ENCODE peak calls at places on chromosomes 13 and 19, in seven cellular contexts. One of them, this sample, is unnamed.

GRCh38 chr13:23512762-23513395 is 57.3 kb upstream of the TNFRSF19 start:
- DNase-seq in body of pancreas: no peak
- DNase-seq in CD8-positive, alpha-beta T cell: no peak
- DNase-seq in cardiac fibroblast: no peak
- DNase-seq in GM12864: no peak
- DNase-seq in hepatocyte: no peak
- DNase-seq in GM12878: no peak
- DNase-seq in this sample: no peak

GRCh38 chr13:89584058-89584457 is 1763.4 kb upstream of the MIR17HG start:
- DNase-seq in cardiac fibroblast: no peak
- DNase-seq in GM12864: no peak
- DNase-seq in CD8-positive, alpha-beta T cell: no peak
- DNase-seq in hepatocyte: no peak
- DNase-seq in body of pancreas: no peak
- DNase-seq in GM12878: no peak
- DNase-seq in this sample: no peak

GRCh38 chr13:34762312-34762711 is 179.8 kb upstream of the NBEA start:
- DNase-seq in cardiac fibroblast: no peak
- DNase-seq in GM12864: no peak
- DNase-seq in CD8-positive, alpha-beta T cell: no peak
- DNase-seq in hepatocyte: peak
- DNase-seq in body of pancreas: no peak
- DNase-seq in GM12878: no peak
- DNase-seq in this sample: no peak

GRCh38 chr19:19615086-19615485 is 3.4 kb downstream of the PBX4 start:
- DNase-seq in hepatocyte: no peak
- DNase-seq in GM12878: no peak
- DNase-seq in CD8-positive, alpha-beta T cell: peak
- DNase-seq in cardiac fibroblast: peak
- DNase-seq in body of pancreas: no peak
- DNase-seq in GM12864: no peak
- DNase-seq in this sample: no peak

GRCh38 chr19:29448046-29448445 is 77.7 kb upstream of the VSTM2B start:
- DNase-seq in GM12878: no peak
- DNase-seq in CD8-positive, alpha-beta T cell: no peak
- DNase-seq in cardiac fibroblast: no peak
- DNase-seq in body of pancreas: no peak
- DNase-seq in GM12864: no peak
- DNase-seq in hepatocyte: no peak
- DNase-seq in this sample: no peak

GRCh38 chr19:5896365-5897076 is 7.1 kb downstream of the NDUFA11 start:
- DNase-seq in GM12864: no peak
- DNase-seq in body of pancreas: no peak
- DNase-seq in GM12878: no peak
- DNase-seq in CD8-positive, alpha-beta T cell: no peak
- DNase-seq in cardiac fibroblast: no peak
- DNase-seq in hepatocyte: no peak
- DNase-seq in this sample: no peak

GRCh38 chr19:50480281-50481111 is 3.8 kb upstream of the GARIN5A start:
- DNase-seq in body of pancreas: no peak
- DNase-seq in CD8-positive, alpha-beta T cell: no peak
- DNase-seq in GM12864: no peak
- DNase-seq in GM12878: no peak
- DNase-seq in cardiac fibroblast: no peak
- DNase-seq in hepatocyte: no peak
- DNase-seq in this sample: no peak

GRCh38 chr13:86002921-86003488 is 203.8 kb upstream of the SLITRK6 start:
- DNase-seq in GM12864: no peak
- DNase-seq in cardiac fibroblast: no peak
- DNase-seq in body of pancreas: no peak
- DNase-seq in GM12878: no peak
- DNase-seq in CD8-positive, alpha-beta T cell: no peak
- DNase-seq in hepatocyte: no peak
- DNase-seq in this sample: no peak

GRCh38 chr19:54526972-54527371 is 24.3 kb downstream of the LAIR2 start:
- DNase-seq in cardiac fibroblast: no peak
- DNase-seq in CD8-positive, alpha-beta T cell: no peak
- DNase-seq in GM12878: no peak
- DNase-seq in body of pancreas: no peak
- DNase-seq in GM12864: no peak
- DNase-seq in hepatocyte: no peak
- DNase-seq in this sample: no peak

GRCh38 chr19:39046037-39046821 is 13.9 kb upstream of the FBXO27 start:
- DNase-seq in CD8-positive, alpha-beta T cell: no peak
- DNase-seq in cardiac fibroblast: peak
- DNase-seq in hepatocyte: peak
- DNase-seq in body of pancreas: no peak
- DNase-seq in GM12864: no peak
- DNase-seq in GM12878: no peak
- DNase-seq in this sample: no peak

GRCh38 chr19:3034845-3035541 is 5.9 kb upstream of the TLE2 start:
- DNase-seq in GM12878: peak
- DNase-seq in body of pancreas: no peak
- DNase-seq in CD8-positive, alpha-beta T cell: peak
- DNase-seq in cardiac fibroblast: peak
- DNase-seq in hepatocyte: peak
- DNase-seq in GM12864: no peak
- DNase-seq in this sample: no peak

GRCh38 chr19:5143471-5144411 is 174.8 kb downstream of the KDM4B start:
- DNase-seq in body of pancreas: no peak
- DNase-seq in GM12864: no peak
- DNase-seq in hepatocyte: no peak
- DNase-seq in cardiac fibroblast: no peak
- DNase-seq in CD8-positive, alpha-beta T cell: peak
- DNase-seq in GM12878: no peak
- DNase-seq in this sample: no peak

GRCh38 chr19:1211494-1212234 is 6.1 kb downstream of the STK11 start:
- DNase-seq in body of pancreas: peak
- DNase-seq in CD8-positive, alpha-beta T cell: no peak
- DNase-seq in hepatocyte: no peak
- DNase-seq in cardiac fibroblast: no peak
- DNase-seq in GM12878: no peak
- DNase-seq in GM12864: no peak
- DNase-seq in this sample: no peak

DNA sequence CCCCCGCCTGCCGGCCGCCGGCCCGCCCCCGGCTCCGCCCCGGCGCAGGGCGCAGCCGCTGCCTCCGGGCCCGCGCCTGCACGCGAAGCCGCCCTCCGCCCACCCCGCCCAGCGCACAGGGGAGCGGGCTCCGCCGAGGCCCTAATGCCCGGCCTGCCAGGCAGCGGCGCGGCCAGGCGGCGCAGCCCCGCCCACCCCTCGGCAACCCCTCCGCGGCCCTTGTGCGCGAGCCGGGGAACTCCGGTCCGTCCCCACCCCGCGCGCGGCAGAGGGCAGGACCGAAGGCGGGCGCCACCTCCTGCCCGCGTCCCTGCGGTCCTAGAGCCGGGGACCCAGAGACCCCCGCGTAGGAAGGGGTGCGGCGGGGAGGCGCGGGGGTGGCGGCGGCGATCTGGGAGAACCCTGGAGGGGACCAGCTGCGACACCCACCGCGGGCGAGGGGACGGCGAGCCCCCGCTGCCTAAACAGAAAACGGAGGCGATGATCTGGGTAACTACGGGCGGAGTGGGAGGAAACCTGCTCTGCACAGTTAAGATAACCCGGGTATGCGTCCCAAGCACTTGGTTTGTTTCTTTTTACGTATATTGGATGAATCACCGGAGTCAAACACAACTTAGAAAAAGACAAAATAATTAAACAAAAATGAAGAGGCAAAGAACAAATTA is 351 bp upstream of the USP12 start:
- DNase-seq in hepatocyte: peak
- DNase-seq in GM12864: no peak
- DNase-seq in cardiac fibroblast: peak
- DNase-seq in GM12878: no peak
- DNase-seq in body of pancreas: peak
- DNase-seq in CD8-positive, alpha-beta T cell: peak
- DNase-seq in this sample: peak
- TF ChIP-seq CTCF in hepatocyte: peak
- TF ChIP-seq CTCF in GM12864: peak
- TF ChIP-seq CTCF in cardiac fibroblast: no peak
- TF ChIP-seq CTCF in GM12878: peak
- TF ChIP-seq CTCF in body of pancreas: no peak
- TF ChIP-seq CTCF in CD8-positive, alpha-beta T cell: no peak
- TF ChIP-seq CTCF in this sample: no peak

DNA sequence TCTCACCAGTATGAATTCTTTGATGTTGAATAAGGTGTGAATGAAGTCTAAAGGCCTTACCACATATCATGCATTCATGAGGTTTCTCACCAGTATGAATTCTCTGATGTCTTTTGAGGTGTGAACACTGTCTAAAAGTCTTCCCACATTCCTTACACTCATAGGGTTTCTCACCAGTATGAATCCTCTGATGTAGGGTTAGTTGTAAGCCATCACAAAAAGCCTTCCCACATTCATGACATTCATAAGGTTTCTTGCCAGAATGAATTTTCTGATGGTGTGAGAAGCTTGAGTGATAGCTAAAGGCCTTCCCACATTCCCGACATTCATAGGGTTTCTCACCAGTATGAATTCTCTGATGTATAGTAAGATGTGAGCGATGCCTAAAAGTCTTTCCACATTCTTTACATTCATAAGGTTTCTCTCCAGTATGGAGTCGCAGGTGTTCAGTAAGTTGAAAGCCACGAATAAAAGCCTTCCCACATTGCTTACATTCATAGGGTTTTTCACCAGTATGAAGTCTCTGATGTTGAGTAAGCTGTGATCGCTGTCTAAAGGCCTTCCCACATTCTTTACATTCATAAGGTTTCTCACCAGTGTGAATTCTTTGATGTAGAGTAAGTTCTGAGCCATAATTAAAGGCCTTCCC is 27.7 kb downstream of the ZNF461 start:
- DNase-seq in cardiac fibroblast: peak
- DNase-seq in GM12864: no peak
- DNase-seq in hepatocyte: no peak
- DNase-seq in CD8-positive, alpha-beta T cell: no peak
- DNase-seq in GM12878: no peak
- DNase-seq in body of pancreas: no peak
- DNase-seq in this sample: no peak
- TF ChIP-seq CTCF in cardiac fibroblast: no peak
- TF ChIP-seq CTCF in GM12864: no peak
- TF ChIP-seq CTCF in hepatocyte: no peak
- TF ChIP-seq CTCF in CD8-positive, alpha-beta T cell: no peak
- TF ChIP-seq CTCF in GM12878: no peak
- TF ChIP-seq CTCF in body of pancreas: no peak
- TF ChIP-seq CTCF in this sample: no peak

DNA sequence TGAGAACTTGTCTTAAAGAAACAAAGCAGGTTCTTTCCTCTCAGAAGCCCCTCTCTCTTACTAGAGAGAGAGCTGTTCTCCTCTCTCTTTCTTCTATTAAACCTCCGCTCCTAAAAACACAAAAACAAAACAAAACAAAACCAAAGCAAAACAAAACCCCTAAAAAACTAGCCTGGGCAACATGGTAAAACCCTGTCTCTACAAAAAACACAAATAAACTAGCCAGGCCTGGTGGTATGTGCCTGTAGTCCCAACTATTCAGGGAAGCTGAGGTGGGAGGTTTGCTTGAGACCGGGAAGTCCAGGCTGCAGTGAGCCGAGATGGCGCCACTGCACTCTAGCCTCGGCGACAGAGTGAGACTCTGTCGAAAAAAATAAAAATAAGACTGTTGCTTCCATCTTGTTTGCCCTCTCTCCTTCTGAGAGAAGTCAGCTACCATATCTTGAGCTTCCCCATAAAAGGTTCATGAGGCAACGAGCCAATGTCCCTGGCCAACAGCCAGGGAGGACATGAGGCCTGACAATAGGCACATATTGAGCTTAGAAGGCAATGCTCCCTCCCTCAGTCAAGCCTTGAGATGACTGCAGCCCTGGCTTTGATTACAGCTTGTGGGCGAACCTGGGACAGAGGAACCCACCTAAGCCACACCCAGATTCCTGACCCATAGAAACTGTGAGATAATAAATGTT is 17.5 kb upstream of the FLT3 start:
- DNase-seq in GM12878: no peak
- DNase-seq in CD8-positive, alpha-beta T cell: no peak
- DNase-seq in body of pancreas: peak
- DNase-seq in GM12864: no peak
- DNase-seq in hepatocyte: no peak
- DNase-seq in cardiac fibroblast: peak
- DNase-seq in this sample: no peak
- TF ChIP-seq CTCF in GM12878: no peak
- TF ChIP-seq CTCF in CD8-positive, alpha-beta T cell: no peak
- TF ChIP-seq CTCF in body of pancreas: no peak
- TF ChIP-seq CTCF in GM12864: no peak
- TF ChIP-seq CTCF in hepatocyte: no peak
- TF ChIP-seq CTCF in cardiac fibroblast: no peak
- TF ChIP-seq CTCF in this sample: no peak

GRCh38 chr19:12800873-12801465 is 631 bp downstream of the PRDX2 start:
- DNase-seq in body of pancreas: peak
- DNase-seq in GM12864: no peak
- DNase-seq in hepatocyte: peak
- DNase-seq in CD8-positive, alpha-beta T cell: peak
- DNase-seq in cardiac fibroblast: no peak
- DNase-seq in GM12878: no peak
- DNase-seq in this sample: no peak

GRCh38 chr19:12802267-12803106 is 618 bp downstream of the THSD8 start:
- DNase-seq in CD8-positive, alpha-beta T cell: no peak
- DNase-seq in hepatocyte: no peak
- DNase-seq in cardiac fibroblast: peak
- DNase-seq in body of pancreas: peak
- DNase-seq in GM12878: no peak
- DNase-seq in GM12864: no peak
- DNase-seq in this sample: no peak

GRCh38 chr19:12799723-12800343 is 1.8 kb downstream of the PRDX2 start:
- DNase-seq in GM12878: no peak
- DNase-seq in hepatocyte: no peak
- DNase-seq in GM12864: no peak
- DNase-seq in body of pancreas: no peak
- DNase-seq in cardiac fibroblast: no peak
- DNase-seq in CD8-positive, alpha-beta T cell: no peak
- DNase-seq in this sample: no peak

GRCh38 chr19:12800344-12800732 is 1.3 kb downstream of the PRDX2 start:
- DNase-seq in CD8-positive, alpha-beta T cell: no peak
- DNase-seq in hepatocyte: no peak
- DNase-seq in body of pancreas: no peak
- DNase-seq in cardiac fibroblast: no peak
- DNase-seq in GM12864: no peak
- DNase-seq in GM12878: no peak
- DNase-seq in this sample: no peak

DNA sequence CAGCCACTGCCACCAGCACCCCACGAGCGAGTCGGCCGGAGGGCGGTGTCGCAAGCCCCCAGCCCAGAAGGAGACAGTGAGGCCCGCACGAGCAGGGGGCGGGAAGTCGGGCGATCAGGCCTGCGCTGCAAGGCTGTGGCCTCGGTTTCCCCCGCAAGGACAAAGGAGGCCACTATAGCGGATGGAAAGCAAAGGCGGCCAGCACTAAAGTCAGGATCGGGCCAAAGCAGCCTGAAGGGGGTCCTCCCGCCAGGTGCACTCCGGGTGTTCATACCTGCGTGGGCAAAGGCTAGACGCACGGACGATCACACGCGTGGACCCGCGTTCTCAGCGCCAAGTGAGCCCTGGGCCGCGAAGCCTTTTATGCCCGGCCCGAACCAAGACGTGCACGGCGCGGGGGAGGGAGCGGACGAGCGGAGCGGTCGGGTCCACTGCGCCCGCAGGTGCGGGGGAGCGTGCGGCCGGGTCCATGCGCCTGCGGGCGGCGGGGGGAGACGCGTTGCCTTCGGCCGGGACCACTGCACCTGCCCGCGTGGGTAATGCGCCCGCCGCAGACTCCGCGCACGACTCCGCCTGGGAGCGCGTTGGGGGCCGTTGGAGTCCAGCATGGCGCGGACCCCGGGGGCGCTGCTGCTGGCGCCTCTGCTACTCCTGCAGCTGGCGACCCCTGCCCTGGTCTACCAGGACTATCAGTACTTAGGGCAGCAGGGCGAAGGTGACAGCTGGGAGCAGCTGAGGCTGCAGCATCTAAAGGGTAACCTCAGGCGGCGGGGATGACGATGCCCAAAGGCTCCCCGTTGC is at the start of the genes PRDX2 and THSD8:
- DNase-seq in body of pancreas: peak
- DNase-seq in cardiac fibroblast: peak
- DNase-seq in GM12864: no peak
- DNase-seq in hepatocyte: peak
- DNase-seq in GM12878: no peak
- DNase-seq in CD8-positive, alpha-beta T cell: peak
- DNase-seq in this sample: peak
- TF ChIP-seq CTCF in body of pancreas: no peak
- TF ChIP-seq CTCF in cardiac fibroblast: no peak
- TF ChIP-seq CTCF in GM12864: no peak
- TF ChIP-seq CTCF in hepatocyte: no peak
- TF ChIP-seq CTCF in GM12878: no peak
- TF ChIP-seq CTCF in CD8-positive, alpha-beta T cell: no peak
- TF ChIP-seq CTCF in this sample: no peak

This sample was measured in D721Med.